ENCODE peak calls at places on chromosomes 4 and X, in eight cellular contexts. Y is sigmoid colon, G is stomach, I is transverse colon, A is Panc1, H is HepG2, F is HCT116, L is HL-60. D is an unnamed sample.

GRCh38 chrX:134801267-134801666 is 143.0 kb upstream of the PLAC1 start:
- DNase-seq in Y (no peak), G (no peak), I (no peak), A (no peak), H (peak), F (no peak), L (no peak), D (no peak)

GRCh38 chrX:53716328-53717088 is 30.0 kb upstream of the HUWE1 start:
- DNase-seq in Y (no peak), G (no peak), I (peak), A (no peak), H (no peak), F (no peak), L (no peak), D (no peak)

GRCh38 chrX:132219343-132219768 is at the start of gene RAP2C:
- DNase-seq in Y (peak), G (peak), I (peak), A (peak), H (peak), F (peak), L (no peak), D (peak)

GRCh38 chr4:166972071-166972470 is 262.2 kb downstream of the SPOCK3 start:
- DNase-seq in Y (no peak), G (no peak), I (no peak), A (peak), H (no peak), F (no peak), L (no peak), D (no peak)

GRCh38 chrX:11781734-11782370 is 23.8 kb downstream of the MSL3 start:
- DNase-seq in Y (no peak), G (no peak), I (no peak), A (no peak), H (no peak), F (no peak), L (no peak), D (no peak)

GRCh38 chrX:46666831-46667230 is 92.1 kb downstream of the SLC9A7 start:
- DNase-seq in Y (no peak), G (no peak), I (no peak), A (no peak), H (no peak), F (no peak), L (no peak), D (no peak)

GRCh38 chr4:1802151-1802715 is 9.1 kb downstream of the FGFR3 start:
- DNase-seq in Y (peak), G (no peak), I (peak), A (no peak), H (peak), F (no peak), L (peak), D (no peak)

GRCh38 chr4:1133033-1133432 is 19.7 kb upstream of the RNF212 start:
- DNase-seq in Y (no peak), G (no peak), I (no peak), A (no peak), H (no peak), F (no peak), L (no peak), D (no peak)

GRCh38 chr4:23614284-23614892 is 275.5 kb downstream of the PPARGC1A start:
- DNase-seq in Y (no peak), G (no peak), I (no peak), A (no peak), H (peak), F (no peak), L (peak), D (no peak)

GRCh38 chrX:154735695-154736393 is 15.0 kb downstream of the GAB3 start:
- DNase-seq in Y (peak), G (no peak), I (peak), A (no peak), H (no peak), F (no peak), L (no peak), D (no peak)

GRCh38 chr4:99033956-99034355 is 38.4 kb downstream of the METAP1 start:
- DNase-seq in Y (no peak), G (no peak), I (no peak), A (no peak), H (no peak), F (no peak), L (no peak), D (no peak)

GRCh38 chr4:74665346-74665745 is 129.0 kb downstream of the BTC start:
- DNase-seq in Y (no peak), G (no peak), I (no peak), A (no peak), H (no peak), F (peak), L (no peak), D (no peak)

GRCh38 chr4:128341634-128342033 is 54.0 kb upstream of the PGRMC2 start:
- DNase-seq in Y (no peak), G (no peak), I (no peak), A (no peak), H (peak), F (no peak), L (no peak), D (no peak)

GRCh38 chrX:130165181-130165702 is 399 bp downstream of the AIFM1 start:
- DNase-seq in Y (no peak), G (no peak), I (no peak), A (no peak), H (peak), F (no peak), L (no peak), D (no peak)

GRCh38 chr4:77773101-77773500 is 46.1 kb downstream of the CNOT6L start:
- DNase-seq in Y (no peak), G (no peak), I (no peak), A (no peak), H (no peak), F (no peak), L (no peak), D (no peak)

GRCh38 chr4:16123356-16124084 is 39.7 kb upstream of the PROM1 start:
- DNase-seq in Y (no peak), G (peak), I (no peak), A (no peak), H (no peak), F (no peak), L (no peak), D (no peak)

GRCh38 chrX:71814123-71814912 is 51.2 kb downstream of the CXorf49B start:
- DNase-seq in Y (peak), G (no peak), I (no peak), A (no peak), H (no peak), F (no peak), L (no peak), D (peak)

GRCh38 chrX:69258893-69259292 is 93.6 kb upstream of the PJA1 start:
- DNase-seq in Y (no peak), G (no peak), I (no peak), A (no peak), H (no peak), F (no peak), L (no peak), D (no peak)

GRCh38 chr4:119238068-119238722 is 25.7 kb downstream of the USP53 start:
- DNase-seq in Y (no peak), G (no peak), I (no peak), A (no peak), H (no peak), F (no peak), L (no peak), D (no peak)

GRCh38 chrX:17590892-17591740 is 146.2 kb upstream of the SCML1 start:
- DNase-seq in Y (peak), G (peak), I (peak), A (peak), H (peak), F (peak), L (no peak), D (no peak)

DNA sequence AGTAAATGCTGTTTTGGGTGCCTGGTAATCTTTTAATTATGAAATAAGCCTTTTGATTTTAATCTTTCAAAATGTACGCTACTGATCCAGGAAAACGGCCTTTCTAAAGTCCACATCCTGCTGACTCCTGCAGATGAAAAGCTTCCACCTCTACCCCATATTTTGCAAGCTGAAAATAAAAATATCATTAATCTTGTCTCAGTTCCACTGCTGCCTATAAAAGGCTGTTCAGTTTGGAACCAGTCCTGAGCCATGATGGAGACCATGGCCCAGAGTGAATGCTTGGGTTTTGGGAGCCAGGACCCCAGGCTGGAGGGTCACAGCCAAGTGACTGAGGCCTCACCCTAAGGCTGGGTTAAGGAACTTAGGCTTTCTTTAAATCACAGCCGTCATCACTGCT is 110.8 kb downstream of the AFF1 start:
- DNase-seq in Y (no peak), G (no peak), I (no peak), A (no peak), H (no peak), F (no peak), L (no peak), D (no peak)
- TF ChIP-seq POLR2AphosphoS5 in Y (peak), G (no peak), I (no peak), A (no peak), H (no peak), F (no peak), L (no peak), D (no peak)

DNA sequence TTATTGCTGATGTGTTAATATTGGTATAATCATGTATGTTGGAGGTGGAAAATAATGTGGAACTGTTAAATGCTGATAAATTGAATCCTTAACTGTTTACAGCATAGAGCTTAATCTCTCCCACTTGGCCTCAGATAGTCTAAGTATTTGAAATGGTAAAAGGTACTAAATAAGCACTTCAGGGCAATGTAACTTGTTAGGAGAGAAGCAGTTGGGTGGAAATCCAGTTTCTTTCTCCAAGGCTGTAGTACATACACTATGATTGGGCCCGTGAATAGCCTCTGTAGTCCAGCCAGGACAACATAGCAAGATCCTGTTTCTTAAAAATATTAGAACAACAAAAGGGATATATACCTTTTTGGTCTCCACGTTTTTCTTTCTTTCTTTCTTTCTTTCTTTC is 39.7 kb downstream of the NUDT9 start:
- DNase-seq in Y (no peak), G (no peak), I (no peak), A (no peak), H (no peak), F (no peak), L (no peak), D (no peak)
- H3K27ac ChIP-seq in Y (no peak), G (no peak), I (no peak), A (no peak), H (no peak), F (no peak), L (no peak), D (no peak)

DNA sequence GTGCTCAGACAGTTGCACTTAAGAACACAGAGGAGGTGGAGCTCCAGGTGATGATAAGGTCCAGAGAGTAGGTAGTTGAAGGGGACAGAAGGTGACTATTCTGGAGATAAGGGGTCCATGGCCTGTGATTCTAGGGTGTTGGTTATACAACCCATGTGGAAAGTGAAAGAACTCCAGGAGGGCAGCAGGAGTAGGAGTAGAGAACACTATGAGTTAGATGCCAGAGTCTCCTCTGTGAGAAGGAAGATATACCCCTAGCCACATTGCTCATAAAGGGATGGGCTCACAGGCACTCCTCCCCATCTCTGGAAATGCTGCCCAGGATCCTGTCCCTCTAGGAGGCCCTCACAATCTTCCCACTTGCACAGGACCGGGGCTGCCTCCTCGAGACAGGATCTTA is 9.2 kb downstream of the MAGED1 start:
- DNase-seq in Y (no peak), G (no peak), I (no peak), A (no peak), H (no peak), F (no peak), L (no peak), D (no peak)
- TF ChIP-seq POLR2AphosphoS5 in Y (no peak), G (no peak), I (no peak), A (no peak), H (peak), F (no peak), L (no peak), D (no peak)

GRCh38 chr4:113957961-113958360 is 21.5 kb downstream of the ARSJ start:
- DNase-seq in Y (no peak), G (no peak), I (no peak), A (no peak), H (no peak), F (no peak), L (no peak), D (no peak)
- H3K27ac ChIP-seq in Y (no peak), G (no peak), I (peak), A (peak), H (no peak), F (no peak), L (no peak), D (no peak)

GRCh38 chr4:87025614-87026041 is 90.8 kb downstream of the AFF1 start:
- DNase-seq in Y (no peak), G (no peak), I (peak), A (no peak), H (peak), F (no peak), L (no peak), D (no peak)

GRCh38 chr4:87025023-87025613 is 90.3 kb downstream of the AFF1 start:
- DNase-seq in Y (no peak), G (no peak), I (no peak), A (no peak), H (no peak), F (no peak), L (no peak), D (no peak)

GRCh38 chr4:87029356-87029755 is 94.5 kb downstream of the AFF1 start:
- DNase-seq in Y (peak), G (no peak), I (no peak), A (no peak), H (no peak), F (no peak), L (no peak), D (no peak)

GRCh38 chr4:87024181-87024580 is 89.4 kb downstream of the AFF1 start:
- DNase-seq in Y (no peak), G (no peak), I (no peak), A (no peak), H (no peak), F (no peak), L (no peak), D (no peak)

GRCh38 chr4:87026795-87027495 is 92.1 kb downstream of the AFF1 start:
- DNase-seq in Y (no peak), G (no peak), I (no peak), A (no peak), H (no peak), F (no peak), L (no peak), D (no peak)
- TF ChIP-seq POLR2AphosphoS5 in Y (no peak), G (no peak), I (no peak), A (no peak), H (no peak), F (no peak), L (peak), D (no peak)

GRCh38 chrX:153598541-153599191 is at the start of gene CCNQ:
- DNase-seq in Y (no peak), G (peak), I (peak), A (no peak), H (no peak), F (no peak), L (no peak), D (peak)
- H3K27ac ChIP-seq in Y (peak), G (peak), I (peak), A (peak), H (peak), F (peak), L (peak), D (peak)

DNA sequence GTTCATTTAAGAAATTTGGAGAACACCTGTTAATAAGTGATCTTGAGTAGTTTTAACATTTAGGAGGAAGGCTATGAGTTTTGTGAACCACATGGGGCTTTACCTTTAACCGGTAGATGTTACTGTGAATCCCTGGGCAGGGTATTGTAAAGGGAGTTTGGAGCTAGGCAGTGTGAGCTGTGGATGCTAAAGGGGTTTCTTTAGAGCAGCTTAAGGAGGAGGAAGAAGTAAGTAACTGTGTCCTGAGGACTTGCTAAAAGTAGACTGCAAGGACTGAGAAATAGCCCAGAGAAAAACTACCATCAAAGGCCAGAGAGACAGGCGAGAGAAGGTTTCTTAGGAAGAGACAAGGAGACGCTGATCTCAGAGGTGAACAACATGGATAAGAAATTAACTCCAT is 5.6 kb downstream of the RHOH start:
- DNase-seq in Y (no peak), G (no peak), I (no peak), A (no peak), H (no peak), F (no peak), L (no peak), D (no peak)
- TF ChIP-seq POLR2AphosphoS5 in Y (no peak), G (no peak), I (no peak), A (no peak), H (no peak), F (no peak), L (no peak), D (no peak)

DNA sequence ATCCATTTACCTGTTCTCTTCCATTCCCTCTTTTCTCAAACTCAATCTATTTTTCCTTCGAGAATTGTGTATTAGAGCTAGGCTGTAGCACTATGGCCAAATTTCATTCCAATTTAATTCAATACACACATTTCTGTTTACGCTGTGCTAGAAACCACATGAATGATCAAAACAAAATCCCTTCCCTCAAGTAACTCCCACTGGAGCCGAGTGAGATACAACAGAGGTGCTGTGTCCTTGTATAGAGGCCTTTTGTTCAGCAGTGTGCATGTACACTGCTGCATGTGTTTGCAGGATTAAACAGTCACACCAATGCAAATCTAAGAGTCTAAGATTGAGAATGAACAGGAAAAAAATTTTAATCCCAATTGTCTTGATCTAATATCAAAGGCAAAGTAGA is 734.2 kb downstream of the RAPGEF2 start:
- DNase-seq in Y (no peak), G (no peak), I (no peak), A (no peak), H (no peak), F (no peak), L (no peak), D (no peak)
- H3K27ac ChIP-seq in Y (no peak), G (no peak), I (no peak), A (no peak), H (no peak), F (no peak), L (no peak), D (no peak)

GRCh38 chr4:147617173-147617840 is at the start of gene TMEM184C:
- DNase-seq in Y (peak), G (peak), I (peak), A (peak), H (peak), F (peak), L (peak), D (peak)

GRCh38 chr4:147616849-147617172 is 386 bp upstream of the TMEM184C start:
- DNase-seq in Y (no peak), G (no peak), I (no peak), A (no peak), H (no peak), F (no peak), L (no peak), D (no peak)

GRCh38 chr4:147620315-147620714 is 3.1 kb downstream of the TMEM184C start:
- DNase-seq in Y (no peak), G (no peak), I (no peak), A (no peak), H (no peak), F (no peak), L (no peak), D (no peak)

DNA sequence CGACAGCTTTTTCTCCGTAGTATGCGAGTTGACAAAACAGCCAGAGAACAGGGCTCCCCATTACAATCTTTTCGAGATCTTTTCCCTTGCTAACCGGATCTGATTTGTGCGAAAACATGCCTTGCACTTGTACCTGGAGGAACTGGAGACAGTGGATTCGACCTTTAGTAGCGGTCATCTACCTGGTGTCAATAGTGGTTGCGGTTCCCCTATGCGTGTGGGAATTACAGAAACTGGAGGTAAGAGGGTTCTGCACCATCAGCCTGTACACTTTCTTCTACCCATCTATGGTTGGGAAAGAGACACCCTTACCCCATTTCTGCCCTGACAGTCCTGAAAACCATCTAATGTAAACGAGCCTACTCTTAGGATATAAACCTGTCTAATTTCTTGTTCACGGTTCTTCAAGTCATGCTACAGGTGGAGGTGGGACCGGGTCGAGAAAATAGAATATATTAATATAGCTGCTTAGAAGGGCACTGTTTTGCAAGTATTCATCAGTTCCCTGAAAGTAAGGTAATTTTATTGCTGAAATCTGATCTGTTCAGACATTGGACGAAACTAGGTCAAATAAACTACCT is 734 bp downstream of the TMEM184C start:
- DNase-seq in Y (no peak), G (no peak), I (no peak), A (no peak), H (no peak), F (no peak), L (no peak), D (no peak)
- TF ChIP-seq POLR2AphosphoS5 in Y (no peak), G (no peak), I (no peak), A (no peak), H (no peak), F (no peak), L (no peak), D (no peak)